ENCODE peak calls at places on chromosome 2, in five cellular contexts. T, O, S, R and Q are unnamed samples.

GRCh38 chr2:161122772-161123530 is 37.3 kb upstream of the TANK start:
- DNase-seq in T (peak; percentile 95), O (peak; percentile 6), S (peak; percentile 77), R (no peak), Q (no peak)

GRCh38 chr2:20596973-20597867 is 53.7 kb downstream of the HS1BP3 start:
- DNase-seq in T (peak; percentile 97), O (no peak), S (no peak), R (peak; percentile 83), Q (peak; percentile 84)

GRCh38 chr2:69012310-69013122 is 463 bp upstream of the ANTXR1 start:
- DNase-seq in T (peak; percentile 78), O (peak; percentile 69), S (peak; percentile 70), R (peak; percentile 72), Q (peak; percentile 83)

GRCh38 chr2:136736236-136736635 is 29.1 kb upstream of the THSD7B start:
- DNase-seq in T (no peak), O (no peak), S (no peak), R (no peak), Q (no peak)

GRCh38 chr2:99216096-99216495 is 35.1 kb downstream of the MRPL30 start:
- DNase-seq in T (no peak), O (no peak), S (no peak), R (no peak), Q (no peak)

GRCh38 chr2:129866391-129866790 is 113.1 kb upstream of the RAB6C start:
- DNase-seq in T (no peak), O (no peak), S (no peak), R (no peak), Q (no peak)

GRCh38 chr2:71379086-71379485 is 47.5 kb downstream of the ZNF638 start:
- DNase-seq in T (peak; percentile 88), O (no peak), S (peak; percentile 9), R (no peak), Q (no peak)

GRCh38 chr2:108189316-108189715 is 50.5 kb upstream of the SULT1C3 start:
- DNase-seq in T (peak; percentile 60), O (no peak), S (no peak), R (no peak), Q (no peak)

GRCh38 chr2:234289789-234290188 is 207.1 kb downstream of the ARL4C start:
- DNase-seq in T (peak; percentile 89), O (no peak), S (no peak), R (no peak), Q (no peak)